ENCODE peak calls at places on chromosomes 4 and X, in four cellular contexts. One of them, this sample, is unnamed.

GRCh38 chrX:97628807-97629596 is 745.3 kb downstream of the RPA4 start:
- DNase-seq in fibroblast of lung: no peak
- DNase-seq in nephron progenitor cell: no peak
- DNase-seq in stimulated activated CD4-positive, alpha-beta T cell treated with anti-CD3 and anti-CD28 coated beads, Interleukin-1b, Interleukin-23, amount 100 ng/mL, for 24 hours: no peak
- DNase-seq in this sample: no peak

GRCh38 chrX:65677954-65678469 is 10.6 kb downstream of the MSN start:
- DNase-seq in stimulated activated CD4-positive, alpha-beta T cell treated with anti-CD3 and anti-CD28 coated beads, Interleukin-1b, Interleukin-23, amount 100 ng/mL, for 24 hours: no peak
- DNase-seq in fibroblast of lung: peak
- DNase-seq in nephron progenitor cell: no peak
- DNase-seq in this sample: no peak

GRCh38 chr4:56183344-56183959 is 203.8 kb downstream of the AASDH start:
- DNase-seq in nephron progenitor cell: no peak
- DNase-seq in fibroblast of lung: no peak
- DNase-seq in stimulated activated CD4-positive, alpha-beta T cell treated with anti-CD3 and anti-CD28 coated beads, Interleukin-1b, Interleukin-23, amount 100 ng/mL, for 24 hours: no peak
- DNase-seq in this sample: no peak

GRCh38 chr4:142169216-142169615 is 532.8 kb downstream of the IL15 start:
- DNase-seq in stimulated activated CD4-positive, alpha-beta T cell treated with anti-CD3 and anti-CD28 coated beads, Interleukin-1b, Interleukin-23, amount 100 ng/mL, for 24 hours: no peak
- DNase-seq in nephron progenitor cell: no peak
- DNase-seq in fibroblast of lung: no peak
- DNase-seq in this sample: no peak

GRCh38 chr4:79598801-79599200 is 190.8 kb upstream of the GK2 start:
- DNase-seq in fibroblast of lung: no peak
- DNase-seq in stimulated activated CD4-positive, alpha-beta T cell treated with anti-CD3 and anti-CD28 coated beads, Interleukin-1b, Interleukin-23, amount 100 ng/mL, for 24 hours: no peak
- DNase-seq in nephron progenitor cell: no peak
- DNase-seq in this sample: no peak

GRCh38 chr4:154490261-154490588 is 1.4 kb downstream of the DCHS2 start:
- DNase-seq in fibroblast of lung: no peak
- DNase-seq in nephron progenitor cell: peak
- DNase-seq in stimulated activated CD4-positive, alpha-beta T cell treated with anti-CD3 and anti-CD28 coated beads, Interleukin-1b, Interleukin-23, amount 100 ng/mL, for 24 hours: no peak
- DNase-seq in this sample: no peak

GRCh38 chrX:1727531-1728027 is 112.7 kb downstream of the ASMT start:
- DNase-seq in fibroblast of lung: peak
- DNase-seq in stimulated activated CD4-positive, alpha-beta T cell treated with anti-CD3 and anti-CD28 coated beads, Interleukin-1b, Interleukin-23, amount 100 ng/mL, for 24 hours: no peak
- DNase-seq in nephron progenitor cell: peak
- DNase-seq in this sample: no peak

GRCh38 chr4:122584517-122584916 is 36.3 kb downstream of the IL21 start:
- DNase-seq in stimulated activated CD4-positive, alpha-beta T cell treated with anti-CD3 and anti-CD28 coated beads, Interleukin-1b, Interleukin-23, amount 100 ng/mL, for 24 hours: no peak
- DNase-seq in fibroblast of lung: peak
- DNase-seq in nephron progenitor cell: no peak
- DNase-seq in this sample: no peak

GRCh38 chr4:77699731-77700210 is 94.2 kb downstream of the CXCL13 start:
- DNase-seq in stimulated activated CD4-positive, alpha-beta T cell treated with anti-CD3 and anti-CD28 coated beads, Interleukin-1b, Interleukin-23, amount 100 ng/mL, for 24 hours: no peak
- DNase-seq in nephron progenitor cell: peak
- DNase-seq in fibroblast of lung: peak
- DNase-seq in this sample: no peak

GRCh38 chr4:52199574-52200338 is 148.7 kb downstream of the SPATA18 start:
- DNase-seq in nephron progenitor cell: no peak
- DNase-seq in fibroblast of lung: peak
- DNase-seq in stimulated activated CD4-positive, alpha-beta T cell treated with anti-CD3 and anti-CD28 coated beads, Interleukin-1b, Interleukin-23, amount 100 ng/mL, for 24 hours: no peak
- DNase-seq in this sample: no peak

GRCh38 chr4:185209031-185209851 is at the start of gene SNX25:
- DNase-seq in fibroblast of lung: peak
- DNase-seq in nephron progenitor cell: peak
- DNase-seq in stimulated activated CD4-positive, alpha-beta T cell treated with anti-CD3 and anti-CD28 coated beads, Interleukin-1b, Interleukin-23, amount 100 ng/mL, for 24 hours: peak
- DNase-seq in this sample: peak

GRCh38 chr4:118732591-118733330 is 47.6 kb downstream of the METTL14 start:
- DNase-seq in fibroblast of lung: peak
- DNase-seq in stimulated activated CD4-positive, alpha-beta T cell treated with anti-CD3 and anti-CD28 coated beads, Interleukin-1b, Interleukin-23, amount 100 ng/mL, for 24 hours: no peak
- DNase-seq in nephron progenitor cell: no peak
- DNase-seq in this sample: no peak

GRCh38 chr4:150781108-150781663 is 199.2 kb downstream of the MAB21L2 start:
- DNase-seq in nephron progenitor cell: no peak
- DNase-seq in stimulated activated CD4-positive, alpha-beta T cell treated with anti-CD3 and anti-CD28 coated beads, Interleukin-1b, Interleukin-23, amount 100 ng/mL, for 24 hours: no peak
- DNase-seq in fibroblast of lung: no peak
- DNase-seq in this sample: no peak